ENCODE peak calls at places on chromosomes 1 and 21, in seven cellular contexts. A, R, N, H, S, Y and J are unnamed samples.

GRCh38 chr1:156860113-156860638 is 489 bp upstream of the NTRK1 start:
- DNase-seq in H (peak), A (peak), R (peak), N (peak), Y (peak), S (no peak), J (peak)

GRCh38 chr1:66271216-66271903 is 262.6 kb upstream of the SGIP1 start:
- DNase-seq in A (peak), H (peak), R (peak), N (peak), Y (peak), S (peak), J (peak)

GRCh38 chr21:42997053-42997452 is 22.7 kb downstream of the PKNOX1 start:
- DNase-seq in S (peak), R (peak), H (peak), A (peak), Y (no peak), N (no peak), J (no peak)

GRCh38 chr1:7315946-7316345 is 455.1 kb upstream of the VAMP3 start:
- DNase-seq in H (no peak), S (no peak), N (no peak), A (no peak), Y (no peak), R (no peak), J (no peak)

GRCh38 chr1:30757196-30757949 is at the start of gene LAPTM5:
- DNase-seq in H (peak), Y (peak), A (peak), R (no peak), S (no peak), N (peak), J (no peak)

GRCh38 chr1:209577346-209577745 is 6.2 kb upstream of the CAMK1G start:
- DNase-seq in Y (no peak), A (no peak), S (no peak), R (peak), N (no peak), H (no peak), J (no peak)

GRCh38 chr1:180953791-180954721 is 41.4 kb downstream of the KIAA1614 start:
- DNase-seq in H (peak), A (peak), Y (peak), R (peak), S (peak), N (peak), J (no peak)

GRCh38 chr1:200901796-200902444 is 7.2 kb downstream of the INAVA start:
- DNase-seq in H (no peak), Y (no peak), N (no peak), R (no peak), A (no peak), S (no peak), J (peak)

GRCh38 chr1:223198628-223198965 is 55.5 kb upstream of the TLR5 start:
- DNase-seq in N (no peak), Y (no peak), H (no peak), S (no peak), R (no peak), A (no peak), J (no peak)

GRCh38 chr21:41894922-41895557 is 15.9 kb upstream of the PRDM15 start:
- DNase-seq in H (no peak), S (no peak), Y (no peak), R (peak), N (no peak), A (peak), J (no peak)

GRCh38 chr1:174000274-174000852 is 21.8 kb downstream of the RC3H1 start:
- DNase-seq in Y (no peak), A (peak), R (peak), S (no peak), N (no peak), H (no peak), J (peak)

GRCh38 chr1:163744488-163744887 is 422.7 kb downstream of the NUF2 start:
- DNase-seq in Y (no peak), A (no peak), S (no peak), H (no peak), N (no peak), R (no peak), J (no peak)

GRCh38 chr21:46385846-46386725 is 62.1 kb downstream of the PCNT start:
- DNase-seq in Y (no peak), R (no peak), N (no peak), A (no peak), S (no peak), H (no peak), J (no peak)

GRCh38 chr1:5750186-5751170 is 241.7 kb downstream of the NPHP4 start:
- DNase-seq in S (no peak), Y (no peak), R (no peak), N (no peak), H (no peak), A (no peak), J (no peak)

GRCh38 chr1:200535605-200536004 is 84.9 kb downstream of the KIF14 start:
- DNase-seq in Y (no peak), S (no peak), R (no peak), N (peak), H (no peak), A (peak), J (peak)

GRCh38 chr21:34091607-34092006 is 18.2 kb downstream of the MRPS6 start:
- DNase-seq in R (no peak), N (no peak), Y (no peak), S (no peak), H (no peak), A (no peak), J (peak)

GRCh38 chr1:94940738-94941137 is 13.8 kb upstream of the CNN3 start:
- DNase-seq in S (no peak), H (no peak), N (no peak), R (no peak), Y (no peak), A (no peak), J (no peak)

GRCh38 chr1:92934395-92935378 is 26.6 kb downstream of the DIPK1A start:
- DNase-seq in A (peak), Y (no peak), H (peak), S (no peak), N (peak), R (peak), J (peak)

GRCh38 chr1:115826642-115827041 is 14.3 kb downstream of the NHLH2 start:
- DNase-seq in Y (no peak), H (no peak), R (no peak), A (no peak), N (no peak), S (no peak), J (no peak)

GRCh38 chr1:219560856-219561255 is 52.0 kb downstream of the ZC3H11B start:
- DNase-seq in S (no peak), Y (no peak), N (no peak), R (no peak), A (no peak), H (no peak), J (no peak)

GRCh38 chr1:3932156-3932555 is 32.1 kb upstream of the C1orf174 start:
- DNase-seq in H (no peak), R (no peak), N (no peak), S (no peak), Y (no peak), A (no peak), J (no peak)

GRCh38 chr1:2132222-2133038 is 62.1 kb downstream of the FAAP20 start:
- DNase-seq in S (peak), A (peak), H (peak), Y (no peak), N (no peak), R (peak), J (peak)

DNA sequence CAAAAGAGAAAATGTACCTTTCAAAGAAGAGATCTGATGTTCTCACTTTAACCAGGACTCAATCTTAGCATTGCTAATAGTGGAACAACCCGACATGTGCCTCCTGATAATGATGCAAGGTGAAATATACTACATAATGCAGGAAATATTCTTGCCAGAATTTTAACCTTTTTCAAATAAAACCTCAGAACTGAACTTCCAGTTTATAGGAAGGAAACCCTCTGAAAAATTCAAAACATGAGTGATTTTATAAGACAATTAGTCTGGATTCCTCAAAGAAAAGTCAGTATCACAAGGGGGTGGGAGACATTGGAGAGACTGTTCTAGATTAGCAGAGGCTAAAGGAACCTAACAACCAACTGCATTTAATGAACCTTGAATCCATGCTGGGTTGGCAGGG is 18.1 kb downstream of the AHCYL1 start:
- DNase-seq in A (no peak), H (no peak), R (no peak), S (no peak), Y (no peak), N (no peak), J (no peak)
- H3K27ac ChIP-seq in A (no peak), H (peak), R (no peak), S (peak), Y (no peak), N (peak), J (peak)

GRCh38 chr1:16621300-16621658 is 7.9 kb upstream of the NBPF1 start:
- DNase-seq in H (no peak), R (no peak), S (no peak), Y (no peak), N (no peak), A (no peak), J (no peak)
- TF ChIP-seq CTCF in H (no peak), R (no peak), S (peak), Y (no peak), N (peak), A (no peak), J (no peak)

GRCh38 chr1:107786214-107786842 is 178.7 kb downstream of the VAV3 start:
- DNase-seq in N (no peak), A (no peak), R (no peak), Y (no peak), S (no peak), H (no peak), J (no peak)
- H3K4me3 ChIP-seq in N (no peak), A (no peak), R (no peak), Y (no peak), S (no peak), H (no peak), J (no peak)

DNA sequence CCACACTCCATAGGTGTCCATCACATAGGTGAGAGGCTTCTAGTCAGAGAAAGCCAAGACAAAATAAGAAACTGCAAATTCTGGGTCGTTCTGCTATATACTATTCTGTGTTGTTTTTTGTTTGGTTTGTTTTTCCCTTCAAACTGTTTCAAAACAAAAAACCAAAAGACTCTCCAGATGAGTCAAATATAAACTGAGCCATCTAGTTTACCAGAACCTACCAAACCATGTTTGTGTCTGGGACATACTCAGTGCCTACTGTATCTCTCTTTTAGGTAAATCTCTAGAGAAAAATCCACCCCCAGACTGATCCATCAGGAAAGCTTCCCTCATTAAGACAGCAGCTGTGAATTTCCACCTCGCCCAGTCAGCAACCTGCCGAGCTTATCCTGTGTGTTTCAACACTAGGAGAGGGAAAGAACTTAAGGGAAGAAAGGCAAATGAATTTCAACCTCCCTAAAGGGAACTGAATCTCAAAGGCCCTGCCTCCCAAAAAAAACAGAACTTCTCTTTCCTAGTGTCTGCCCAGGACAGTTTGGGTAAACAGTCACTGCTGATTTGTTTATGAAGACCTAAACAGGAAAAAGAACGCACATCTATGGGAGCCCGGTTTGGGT is 17.2 kb downstream of the PPT1 start:
- DNase-seq in S (no peak), H (no peak), N (no peak), Y (no peak), R (no peak), A (no peak), J (no peak)
- H3K27ac ChIP-seq in S (no peak), H (no peak), N (no peak), Y (no peak), R (no peak), A (no peak), J (no peak)

GRCh38 chr1:90963236-90963635 is 58.6 kb downstream of the ZNF644 start:
- DNase-seq in S (no peak), R (no peak), Y (no peak), H (no peak), A (no peak), N (no peak), J (no peak)

GRCh38 chr1:90969241-90969640 is 52.6 kb downstream of the ZNF644 start:
- DNase-seq in S (no peak), A (no peak), Y (no peak), N (no peak), R (no peak), H (no peak), J (no peak)

GRCh38 chr1:90959352-90960206 is 62.3 kb downstream of the ZNF644 start:
- DNase-seq in R (peak), H (no peak), Y (no peak), S (no peak), A (peak), N (no peak), J (peak)

GRCh38 chr1:90963651-90964050 is 58.2 kb downstream of the ZNF644 start:
- DNase-seq in R (peak), H (no peak), S (no peak), A (no peak), N (no peak), Y (no peak), J (no peak)

DNA sequence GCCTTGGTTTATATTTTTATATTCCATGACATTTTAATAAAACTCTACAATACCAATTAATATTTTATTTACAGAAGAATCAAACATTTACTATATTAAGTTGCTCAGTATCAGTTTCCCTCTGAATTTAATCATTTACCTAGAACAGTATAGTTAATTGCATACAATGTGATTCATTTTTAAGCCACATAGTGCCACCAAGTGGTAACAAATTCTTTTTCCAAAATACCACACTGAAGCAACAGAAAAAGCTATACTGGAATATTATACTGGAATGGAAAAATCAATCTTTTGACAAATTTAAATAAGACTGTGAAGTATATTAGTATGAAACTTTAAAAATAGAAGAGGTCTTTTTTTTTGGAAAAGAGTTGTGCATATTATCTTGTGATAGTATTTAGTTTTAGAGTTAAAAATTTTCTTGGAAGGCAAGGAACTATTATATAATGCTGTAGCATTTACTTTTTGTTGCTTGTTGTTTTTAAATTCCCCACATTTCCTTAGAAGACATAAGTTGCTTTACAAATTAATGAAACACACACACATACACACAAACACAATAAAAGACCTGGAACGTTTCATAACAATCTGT is 57.3 kb downstream of the ZNF644 start:
- DNase-seq in H (no peak), N (no peak), R (peak), S (no peak), A (peak), Y (no peak), J (peak)
- TF ChIP-seq CTCF in H (peak), N (no peak), R (peak), S (peak), A (peak), Y (no peak), J (peak)

DNA sequence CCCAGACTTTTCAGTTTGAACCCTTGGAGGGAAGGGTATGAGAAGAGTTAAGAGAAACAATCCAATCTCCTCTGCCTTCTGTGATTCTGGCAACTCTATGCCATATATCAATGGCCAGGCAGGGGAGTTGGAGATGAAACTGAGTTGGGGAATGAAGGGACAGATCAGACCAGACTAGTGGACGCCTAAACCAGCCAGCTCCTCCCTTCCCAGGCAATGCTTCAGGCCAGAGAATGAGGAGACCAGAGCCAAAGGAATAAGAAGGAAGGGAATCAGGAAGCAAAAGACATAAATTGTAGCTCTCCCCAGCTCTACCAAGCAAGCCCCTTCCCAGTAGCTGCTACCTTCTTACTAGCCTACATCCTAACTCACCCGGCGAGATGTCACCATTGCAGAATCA is 22.7 kb downstream of the PLEKHA6 start:
- DNase-seq in Y (no peak), H (no peak), N (no peak), A (no peak), S (no peak), R (no peak), J (no peak)
- H3K4me3 ChIP-seq in Y (no peak), H (no peak), N (no peak), A (no peak), S (no peak), R (no peak), J (no peak)